ENCODE peak calls at places on chromosomes 1 and 21, in eight cellular contexts. W is H1, N is HepG2, S is K562, U is HCT116, O is A549, F is GM12878, Z is endothelial cell of umbilical vein. C is an unnamed sample.

GRCh38 chr1:59718064-59718988 is 96.4 kb upstream of the HOOK1 start:
- DNase-seq in W (no peak), S (peak; percentile 9), N (peak; percentile 28), O (no peak), F (no peak), U (peak; percentile 42), Z (no peak), C (peak; percentile 34)

GRCh38 chr21:31537872-31538576 is 121.5 kb upstream of the SOD1 start:
- DNase-seq in S (peak; percentile 29), N (no peak), Z (no peak), W (peak; percentile 77), O (no peak), U (no peak), F (no peak), C (peak; percentile 19)

GRCh38 chr1:177858222-177858894 is 111.5 kb downstream of the SEC16B start:
- DNase-seq in W (no peak), F (no peak), S (no peak), Z (peak; percentile 40), O (no peak), N (no peak), U (no peak), C (no peak)

GRCh38 chr1:57741521-57741920 is 317.7 kb upstream of the DAB1 start:
- DNase-seq in N (no peak), O (no peak), F (peak; percentile 3), U (no peak), Z (no peak), W (no peak), S (no peak), C (no peak)

GRCh38 chr1:12595839-12596821 is 21.9 kb downstream of the DHRS3 start:
- DNase-seq in U (no peak), S (no peak), Z (peak; percentile 96), O (peak; percentile 92), F (no peak), W (peak; percentile 89), N (no peak), C (peak; percentile 88)

GRCh38 chr1:204726478-204726877 is 40.9 kb upstream of the LRRN2 start:
- DNase-seq in U (peak; percentile 6), O (peak; percentile 96), N (peak; percentile 51), F (no peak), W (peak; percentile 11), Z (peak; percentile 3), S (no peak), C (no peak)

GRCh38 chr1:56524263-56524662 is 55.1 kb downstream of the PLPP3 start:
- DNase-seq in W (no peak), O (no peak), U (no peak), Z (no peak), N (no peak), F (no peak), S (no peak), C (no peak)

GRCh38 chr1:220483700-220484099 is 44.2 kb upstream of the MARK1 start:
- DNase-seq in U (no peak), O (no peak), S (no peak), N (no peak), Z (no peak), F (no peak), W (no peak), C (no peak)

GRCh38 chr1:3425486-3426215 is 28.8 kb upstream of the ARHGEF16 start:
- DNase-seq in N (no peak), F (no peak), W (no peak), S (no peak), U (no peak), Z (no peak), O (no peak), C (no peak)

GRCh38 chr1:170730443-170730842 is 66.5 kb downstream of the PRRX1 start:
- DNase-seq in F (no peak), S (no peak), U (no peak), Z (peak; percentile 40), O (no peak), N (no peak), W (no peak), C (no peak)

GRCh38 chr1:159879977-159880376 is 17.5 kb upstream of the VSIG8 start:
- DNase-seq in O (no peak), Z (no peak), N (no peak), S (peak; percentile 26), F (no peak), U (no peak), W (no peak), C (peak; percentile 88)

GRCh38 chr1:43444151-43444826 is 9.4 kb downstream of the HYI start:
- DNase-seq in F (no peak), W (no peak), S (no peak), Z (no peak), U (no peak), N (no peak), O (no peak), C (no peak)

GRCh38 chr1:81349194-81349965 is 451.4 kb upstream of the ADGRL2 start:
- DNase-seq in W (no peak), F (no peak), U (no peak), O (no peak), Z (no peak), N (no peak), S (no peak), C (no peak)

GRCh38 chr21:42010507-42011493 is 640 bp upstream of the ZBTB21 start:
- DNase-seq in W (no peak), F (no peak), S (peak; percentile 57), U (no peak), Z (peak; percentile 21), O (peak; percentile 7), N (peak; percentile 20), C (peak; percentile 55)

GRCh38 chr1:239186487-239186886 is 199.9 kb upstream of the CHRM3 start:
- DNase-seq in O (no peak), N (no peak), Z (no peak), W (no peak), F (no peak), U (no peak), S (no peak), C (no peak)

GRCh38 chr1:65423884-65424655 is 3.6 kb downstream of the LEPR start:
- DNase-seq in F (peak; percentile 40), S (peak; percentile 65), Z (peak; percentile 86), W (no peak), N (no peak), O (peak; percentile 56), U (peak; percentile 70), C (peak; percentile 44)

GRCh38 chr1:204196068-204196795 is at the start of gene KISS1:
- DNase-seq in U (no peak), W (no peak), S (no peak), F (no peak), N (no peak), Z (no peak), O (no peak), C (no peak)

DNA sequence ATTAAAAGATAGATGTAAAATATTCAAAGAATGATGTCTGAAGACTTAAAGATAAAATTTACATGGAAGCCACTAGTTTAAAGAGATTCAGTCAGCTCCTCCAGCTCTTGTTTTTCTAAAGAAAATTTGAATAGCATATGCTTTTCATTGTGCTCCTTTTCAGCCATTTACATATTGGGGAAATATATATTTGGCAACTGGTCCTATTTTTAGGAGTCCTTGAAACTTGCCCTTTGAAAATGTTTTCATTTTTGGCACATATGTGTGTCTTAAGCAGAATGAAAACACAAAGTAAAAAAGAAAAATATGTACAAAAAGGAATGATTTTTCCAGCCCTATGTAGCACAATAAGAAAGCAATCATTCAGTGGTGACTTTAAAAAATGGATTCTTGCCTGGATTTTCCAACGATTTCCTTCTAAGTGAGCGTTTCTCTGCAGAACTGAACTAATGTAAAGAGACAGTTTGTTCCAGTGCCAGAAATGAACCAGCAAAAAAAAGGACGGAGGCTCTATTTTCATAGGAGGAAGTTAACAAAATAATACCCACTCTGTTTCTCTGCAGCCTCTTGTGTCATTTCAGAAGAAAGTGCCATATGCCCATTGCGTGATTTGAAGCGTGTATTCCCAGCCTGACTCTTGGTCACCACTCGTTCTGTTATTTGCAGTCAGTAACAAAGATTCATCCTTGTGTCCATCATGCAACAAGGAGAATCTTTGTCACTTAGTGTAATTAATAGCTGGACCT is 340.1 kb downstream of the SETD4 start:
- DNase-seq in N (no peak), O (no peak), F (no peak), W (no peak), S (no peak), Z (no peak), U (no peak), C (no peak)
- TF ChIP-seq MAX in N (no peak), O (no peak), F (no peak), W (no peak), S (no peak), Z (no peak), U (no peak), C (no peak)

DNA sequence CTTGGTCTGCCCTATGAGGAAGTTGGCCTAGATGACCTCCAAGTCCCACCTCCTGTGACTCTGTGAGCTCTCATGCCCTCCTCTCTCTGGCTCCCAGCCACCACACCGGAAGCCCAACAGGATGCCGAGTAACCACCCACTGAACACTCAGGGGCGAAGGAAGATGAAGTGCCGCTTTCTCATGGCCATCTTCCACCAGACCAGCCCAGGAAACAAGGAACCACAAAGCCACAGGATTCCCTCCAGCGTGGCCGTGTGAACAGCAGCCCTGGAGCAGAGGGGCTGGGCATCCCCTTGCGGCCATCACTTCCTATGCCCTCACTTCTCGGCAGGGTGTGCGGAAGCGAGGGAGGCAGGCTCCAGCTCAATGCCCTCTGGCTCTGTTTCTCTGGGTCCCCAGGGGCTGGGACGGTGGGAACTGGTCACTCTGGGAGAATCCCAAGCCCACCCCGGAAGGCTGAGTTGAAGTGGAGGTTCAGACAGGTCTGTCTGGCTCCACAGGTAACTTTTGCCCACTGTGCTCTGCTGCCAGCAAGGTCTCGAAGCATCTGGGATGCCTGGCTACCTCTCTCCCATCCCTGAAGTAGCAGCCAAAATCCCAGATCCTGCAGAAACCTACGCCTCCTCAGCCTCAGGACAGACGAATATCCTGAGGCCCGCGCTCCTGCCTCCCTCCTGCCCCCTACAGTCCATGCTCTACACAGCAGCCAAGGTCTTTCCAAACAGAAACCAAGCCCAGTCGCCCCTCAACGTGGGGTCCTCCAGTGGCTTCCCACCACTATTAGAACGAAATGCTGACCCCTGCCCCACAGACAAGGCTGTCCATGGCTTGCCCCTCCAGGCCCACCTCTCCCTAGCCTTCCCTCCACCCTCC is 44.2 kb upstream of the ECE1 start:
- DNase-seq in N (no peak), O (peak; percentile 41), W (peak; percentile 89), Z (peak; percentile 75), F (peak; percentile 91), U (no peak), S (peak; percentile 72), C (peak; percentile 98)
- TF ChIP-seq POLR2A in N (no peak), O (no peak), W (no peak), Z (peak; percentile 43), F (peak; percentile 56), U (no peak), S (no peak), C (no peak)

GRCh38 chr1:244346972-244347618 is 104.6 kb downstream of the ADSS2 start:
- DNase-seq in S (no peak), W (no peak), F (no peak), O (no peak), N (no peak), Z (peak; percentile 83), U (no peak), C (no peak)
- TF ChIP-seq CTCF in S (no peak), W (no peak), F (no peak), O (no peak), N (no peak), Z (no peak), U (no peak), C (no peak)

DNA sequence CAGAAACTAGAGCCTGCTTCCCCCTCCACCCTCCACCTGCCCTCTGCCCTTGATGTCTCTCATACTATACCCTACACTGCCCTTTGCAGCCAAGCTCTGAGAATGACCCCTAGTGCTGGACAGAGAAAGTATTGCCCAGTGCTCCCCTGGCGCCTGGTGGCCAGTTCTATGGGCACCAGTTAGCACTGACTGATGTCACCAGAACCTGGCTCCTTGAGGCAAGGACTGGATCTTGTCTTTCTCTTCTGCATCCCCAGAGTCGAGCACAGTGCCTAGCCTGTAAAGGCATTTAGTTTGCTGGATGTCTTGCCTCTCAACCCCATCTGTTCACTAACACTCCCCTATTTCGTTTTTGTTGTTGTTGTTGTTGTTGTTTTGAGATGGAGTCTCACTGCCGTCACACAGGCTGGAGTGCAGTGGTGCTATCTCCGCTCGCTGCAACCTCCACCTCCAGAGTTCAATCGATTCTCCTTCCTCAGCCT is 5.9 kb downstream of the PHLDA3 start:
- DNase-seq in Z (no peak), W (no peak), O (no peak), S (peak; percentile 19), U (no peak), N (peak; percentile 45), F (no peak), C (no peak)
- TF ChIP-seq MAX in Z (no peak), W (no peak), O (no peak), S (no peak), U (no peak), N (no peak), F (no peak), C (no peak)